ENCODE peak calls at places on chromosomes 11 and 22, in four cellular contexts. M, B, O and K are unnamed samples.

GRCh38 chr22:44304354-44304753 is 8.4 kb downstream of the SHISAL1 start:
- DNase-seq in O (no peak), B (no peak), M (no peak), K (no peak)

GRCh38 chr11:8690374-8691342 is 8.1 kb downstream of the RPL27A start:
- DNase-seq in O (no peak), M (no peak), B (no peak), K (no peak)

GRCh38 chr22:45731798-45732495 is 60.3 kb downstream of the ATXN10 start:
- DNase-seq in M (peak; percentile 52), O (no peak), B (no peak), K (peak; percentile 85)

GRCh38 chr11:95044010-95044409 is 5.2 kb upstream of the KDM4F start:
- DNase-seq in B (no peak), M (no peak), O (no peak), K (no peak)

GRCh38 chr11:124285610-124286344 is 28.0 kb downstream of the OR8D1 start:
- DNase-seq in B (no peak), O (no peak), M (peak; percentile 84), K (peak; percentile 84)

GRCh38 chr11:112253605-112254242 is 6.9 kb downstream of the PLET1 start:
- DNase-seq in M (no peak), B (no peak), O (no peak), K (no peak)

GRCh38 chr11:71454470-71455113 is 1.6 kb downstream of the NADSYN1 start:
- DNase-seq in B (no peak), M (no peak), O (peak; percentile 68), K (peak; percentile 23)

GRCh38 chr11:20114588-20114987 is 45.7 kb downstream of the DBX1 start:
- DNase-seq in B (no peak), M (no peak), O (no peak), K (no peak)

GRCh38 chr11:83724704-83725114 is 438.5 kb upstream of the CCDC90B start:
- DNase-seq in O (no peak), B (no peak), M (peak; percentile 19), K (peak; percentile 11)

GRCh38 chr11:19079643-19080440 is 19.3 kb upstream of the MRGPRX2 start:
- DNase-seq in O (no peak), M (peak; percentile 60), B (no peak), K (peak; percentile 91)

GRCh38 chr22:48378673-48379072 is 1449.0 kb downstream of the BRD1 start:
- DNase-seq in O (peak; percentile 48), B (no peak), M (no peak), K (no peak)

GRCh38 chr11:130435671-130436070 is 7.3 kb upstream of the ADAMTS8 start:
- DNase-seq in M (peak; percentile 9), O (no peak), B (no peak), K (no peak)

GRCh38 chr11:14644396-14645246 is 1.0 kb downstream of the PDE3B start:
- DNase-seq in O (peak; percentile 92), M (peak; percentile 31), B (peak; percentile 80), K (no peak)

DNA sequence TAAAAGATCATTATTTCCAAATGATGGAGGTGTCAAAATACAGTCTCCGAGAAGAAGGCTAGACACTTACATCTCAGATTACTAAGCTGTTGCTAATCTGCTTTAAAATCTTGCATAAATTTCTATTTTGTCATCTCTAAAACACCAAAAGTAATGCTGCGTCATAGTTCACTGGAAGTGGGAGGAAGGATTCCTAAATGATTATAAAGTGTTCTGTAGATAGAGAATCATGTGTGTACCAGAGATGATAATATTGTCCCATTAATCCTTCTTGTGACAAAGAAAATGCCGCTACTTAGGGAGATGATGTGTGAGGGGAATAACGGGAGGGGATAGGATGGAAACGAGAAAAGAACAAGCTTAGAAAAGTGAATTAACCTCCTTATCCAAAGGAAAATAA is 268.6 kb downstream of the JRKL start:
- DNase-seq in O (no peak), B (no peak), M (no peak), K (no peak)
- TF ChIP-seq CTCF in O (no peak), B (no peak), M (no peak), K (no peak)

GRCh38 chr22:30245985-30246901 is at the start of gene LIF:
- DNase-seq in M (peak; percentile 67), B (peak; percentile 63), O (peak; percentile 84), K (peak; percentile 38)
- TF ChIP-seq CTCF in M (no peak), B (no peak), O (no peak), K (peak; percentile 9)

DNA sequence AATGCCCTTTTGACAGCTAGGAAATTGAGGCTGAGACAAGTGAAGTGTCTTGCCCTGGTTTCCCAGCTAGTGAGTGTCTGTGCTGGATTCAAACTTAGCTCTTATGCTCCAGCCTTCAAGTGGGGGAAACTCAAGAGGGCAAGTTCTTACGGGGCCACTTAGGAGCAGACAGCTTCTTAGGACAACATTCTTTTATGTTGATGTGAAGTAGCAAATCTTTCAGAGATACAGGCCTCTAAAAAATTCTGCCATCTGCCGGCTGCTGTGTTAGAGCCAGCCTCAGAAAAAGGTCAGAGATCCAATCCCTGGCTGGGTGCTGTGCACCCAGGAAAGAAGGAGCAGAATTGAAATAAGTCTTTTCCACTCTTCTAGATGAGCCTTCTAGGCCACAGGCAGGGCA is 26.6 kb downstream of the TIMP3 start:
- DNase-seq in M (no peak), O (no peak), B (no peak), K (no peak)
- TF ChIP-seq CTCF in M (peak; percentile 37), O (no peak), B (no peak), K (no peak)

DNA sequence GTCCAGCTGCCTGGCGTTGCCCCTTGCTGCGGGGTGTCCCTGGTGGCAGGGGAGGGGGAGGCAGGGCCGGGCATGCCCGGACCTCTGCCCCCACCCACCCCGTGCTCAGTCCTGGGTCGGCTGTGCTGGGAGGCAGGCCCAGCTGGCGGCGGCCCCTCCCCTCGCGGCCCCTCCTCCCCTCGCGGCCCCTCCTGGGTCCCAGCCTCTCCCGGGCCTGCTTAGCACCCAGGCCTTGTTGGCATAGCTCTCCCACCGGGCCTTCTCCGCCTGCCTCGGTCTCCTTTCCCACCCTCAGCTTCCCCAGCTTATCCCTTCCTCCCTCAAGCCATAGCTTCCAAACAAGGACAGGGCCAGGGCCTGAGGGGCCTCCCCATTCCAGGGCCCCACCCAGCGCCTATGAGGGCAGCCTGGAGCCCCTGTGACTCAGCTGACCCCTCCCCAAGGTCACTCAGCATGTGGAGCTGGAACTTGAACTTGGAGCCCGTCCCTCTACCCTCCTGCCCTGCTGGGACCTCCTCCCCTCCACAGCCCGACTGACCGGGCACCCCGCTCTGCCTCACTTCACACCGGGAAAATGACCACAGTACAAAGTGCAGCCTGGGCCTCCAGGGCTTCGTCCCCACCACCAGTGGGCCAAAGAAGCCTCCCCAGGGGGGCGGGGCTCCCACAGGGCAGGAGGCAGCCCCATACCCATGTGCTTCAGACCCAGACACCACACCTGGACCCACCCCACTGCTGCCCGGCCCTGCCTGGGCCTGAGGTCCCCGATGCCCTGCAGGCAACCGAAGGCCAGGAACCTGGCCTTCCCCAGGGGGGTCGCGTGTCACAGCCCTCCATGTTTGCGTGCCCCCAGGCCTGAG is 1.2 kb downstream of the EPS8L2 start:
- DNase-seq in M (peak; percentile 70), O (no peak), B (no peak), K (peak; percentile 53)
- TF ChIP-seq CTCF in M (no peak), O (no peak), B (no peak), K (no peak)

GRCh38 chr22:35258144-35258988 is 1.1 kb downstream of the HMGXB4 start:
- DNase-seq in O (no peak), B (no peak), M (peak; percentile 20), K (peak; percentile 36)

GRCh38 chr22:35257002-35257320 is 332 bp upstream of the HMGXB4 start:
- DNase-seq in O (no peak), M (no peak), B (no peak), K (no peak)

GRCh38 chr22:35253946-35254345 is 3.3 kb upstream of the HMGXB4 start:
- DNase-seq in B (no peak), O (no peak), M (no peak), K (no peak)

GRCh38 chr22:35257321-35258143 is at the start of gene HMGXB4:
- DNase-seq in M (peak; percentile 88), B (peak; percentile 91), O (peak; percentile 98), K (peak; percentile 86)
- TF ChIP-seq CTCF in M (no peak), B (no peak), O (no peak), K (no peak)

GRCh38 chr11:70387564-70387963 is 10.8 kb upstream of the CTTN start:
- DNase-seq in B (no peak), M (no peak), O (no peak), K (no peak)
- TF ChIP-seq CTCF in B (no peak), M (no peak), O (no peak), K (no peak)

GRCh38 chr11:64848779-64849599 is 4.5 kb upstream of the CDC42BPG start:
- DNase-seq in O (peak; percentile 92), M (no peak), B (peak; percentile 75), K (no peak)
- TF ChIP-seq CTCF in O (peak; percentile 32), M (no peak), B (no peak), K (no peak)

DNA sequence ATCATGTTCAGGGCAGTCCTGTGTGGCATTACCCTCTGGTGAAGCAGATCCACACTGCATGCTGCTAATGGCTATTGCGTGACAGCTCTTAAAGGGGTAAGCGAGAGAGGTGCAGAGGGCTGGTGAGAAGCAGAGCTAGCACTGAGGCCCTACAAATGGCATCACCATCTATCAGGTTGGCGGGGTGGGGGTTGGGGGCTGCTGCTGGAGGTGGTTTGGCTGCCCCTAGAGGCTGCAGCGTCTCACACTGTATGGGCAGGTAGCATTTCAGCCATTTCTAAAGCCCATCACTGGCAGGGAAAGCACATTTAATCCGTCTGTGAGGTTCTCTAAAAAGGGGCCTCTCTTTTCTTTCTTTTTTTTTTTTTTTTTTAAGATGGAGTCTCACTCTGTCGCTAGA is 16.8 kb upstream of the TMA7B start:
- DNase-seq in O (no peak), B (peak; percentile 71), M (no peak), K (no peak)
- TF ChIP-seq CTCF in O (no peak), B (no peak), M (no peak), K (no peak)